ENCODE peak calls at places on chromosomes 12 and 14, in four cellular contexts. One of them, this sample, is unnamed.

GRCh38 chr14:70397746-70398145 is 19.1 kb downstream of the SYNJ2BP start:
- DNase-seq in A549: no peak
- DNase-seq in K562: no peak
- DNase-seq in IMR-90: no peak
- DNase-seq in this sample: no peak

GRCh38 chr12:21353487-21353886 is 18.8 kb upstream of the SLCO1A2 start:
- DNase-seq in A549: no peak
- DNase-seq in K562: no peak
- DNase-seq in IMR-90: no peak
- DNase-seq in this sample: no peak

GRCh38 chr12:15485466-15485865 is 163.2 kb downstream of the PTPRO start:
- DNase-seq in A549: no peak
- DNase-seq in K562: no peak
- DNase-seq in IMR-90: no peak
- DNase-seq in this sample: no peak

GRCh38 chr12:70989232-70989631 is 68.7 kb upstream of the PTPRR start:
- DNase-seq in A549: no peak
- DNase-seq in K562: no peak
- DNase-seq in IMR-90: no peak
- DNase-seq in this sample: no peak

GRCh38 chr12:6465467-6466183 is 4.9 kb downstream of the VAMP1 start:
- DNase-seq in A549: peak; percentile 84
- DNase-seq in K562: peak; percentile 39
- DNase-seq in IMR-90: peak; percentile 77
- DNase-seq in this sample: peak; percentile 61

GRCh38 chr14:102760485-102761193 is 16.6 kb upstream of the TRAF3 start:
- DNase-seq in A549: no peak
- DNase-seq in K562: no peak
- DNase-seq in IMR-90: no peak
- DNase-seq in this sample: no peak

GRCh38 chr14:50003213-50004021 is 110.5 kb downstream of the ARF6 start:
- DNase-seq in A549: peak; percentile 75
- DNase-seq in K562: peak; percentile 94
- DNase-seq in IMR-90: peak; percentile 35
- DNase-seq in this sample: peak; percentile 55

GRCh38 chr12:48995061-48995879 is 3.9 kb downstream of the DDN start:
- DNase-seq in A549: peak; percentile 89
- DNase-seq in K562: peak; percentile 88
- DNase-seq in IMR-90: peak; percentile 73
- DNase-seq in this sample: peak; percentile 93

GRCh38 chr12:75115748-75116147 is 93.9 kb downstream of the KCNC2 start:
- DNase-seq in A549: no peak
- DNase-seq in K562: no peak
- DNase-seq in IMR-90: no peak
- DNase-seq in this sample: no peak

GRCh38 chr14:84085493-84085892 is 1444.5 kb upstream of the FLRT2 start:
- DNase-seq in A549: no peak
- DNase-seq in K562: no peak
- DNase-seq in IMR-90: no peak
- DNase-seq in this sample: no peak

GRCh38 chr12:70722584-70723343 is 85.5 kb upstream of the PTPRB start:
- DNase-seq in A549: no peak
- DNase-seq in K562: no peak
- DNase-seq in IMR-90: no peak
- DNase-seq in this sample: no peak

GRCh38 chr14:24275524-24276139 is 4.2 kb upstream of the RABGGTA start:
- DNase-seq in A549: no peak
- DNase-seq in K562: peak; percentile 28
- DNase-seq in IMR-90: no peak
- DNase-seq in this sample: peak; percentile 27

GRCh38 chr14:24271834-24272263 is 452 bp upstream of the RABGGTA start:
- DNase-seq in A549: no peak
- DNase-seq in K562: no peak
- DNase-seq in IMR-90: no peak
- DNase-seq in this sample: no peak

GRCh38 chr14:24272442-24272841 is 1.0 kb upstream of the RABGGTA start:
- DNase-seq in A549: no peak
- DNase-seq in K562: no peak
- DNase-seq in IMR-90: no peak
- DNase-seq in this sample: no peak

GRCh38 chr14:24273422-24273998 is 2.1 kb upstream of the RABGGTA start:
- DNase-seq in A549: peak; percentile 43
- DNase-seq in K562: no peak
- DNase-seq in IMR-90: no peak
- DNase-seq in this sample: peak; percentile 22

GRCh38 chr14:24274101-24274543 is 2.7 kb upstream of the RABGGTA start:
- DNase-seq in A549: no peak
- DNase-seq in K562: no peak
- DNase-seq in IMR-90: peak; percentile 31
- DNase-seq in this sample: no peak
- TF ChIP-seq BHLHE40 in A549: no peak
- TF ChIP-seq BHLHE40 in K562: no peak
- TF ChIP-seq BHLHE40 in IMR-90: no peak
- TF ChIP-seq BHLHE40 in this sample: no peak

DNA sequence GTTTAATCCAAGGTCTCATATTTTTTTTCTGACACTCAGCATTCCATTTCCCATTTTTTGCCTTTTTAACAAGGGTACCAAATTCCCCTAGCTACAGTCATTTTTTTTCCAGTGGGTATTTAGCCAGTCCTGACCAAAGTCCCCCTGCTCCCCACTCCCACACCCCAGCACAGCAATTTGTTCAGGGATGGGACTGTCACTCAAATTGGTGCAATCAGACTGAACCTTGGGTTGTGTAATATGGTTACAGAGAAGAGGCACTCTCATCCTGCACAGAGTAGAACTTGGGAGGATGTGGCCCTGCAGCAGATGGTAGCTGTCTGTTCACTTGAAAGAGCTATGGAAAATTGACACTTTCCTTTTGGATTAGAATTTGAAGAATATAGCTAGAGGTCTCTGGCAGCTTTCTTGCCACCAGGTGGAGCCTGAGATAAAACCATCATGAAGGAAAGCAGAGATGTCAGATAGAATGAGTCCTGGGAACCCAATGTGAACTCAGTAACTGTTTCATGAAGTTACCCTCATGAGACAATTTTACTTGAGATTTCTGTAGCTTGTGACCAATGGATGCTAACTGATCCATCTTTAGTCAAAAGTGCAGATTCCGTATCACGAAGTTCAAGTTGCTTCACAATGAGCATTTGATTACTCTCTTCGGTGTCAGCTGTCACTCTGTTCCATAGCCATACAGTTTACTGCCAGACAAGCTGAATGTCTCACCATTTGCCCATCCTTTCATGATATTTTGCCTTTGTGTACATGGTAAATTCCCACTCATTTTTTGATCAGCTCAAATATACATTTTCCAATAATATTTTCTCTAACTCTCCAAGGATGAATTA is 394.0 kb upstream of the SYT1 start:
- DNase-seq in A549: peak; percentile 64
- DNase-seq in K562: no peak
- DNase-seq in IMR-90: peak; percentile 60
- DNase-seq in this sample: peak; percentile 30
- TF ChIP-seq BHLHE40 in A549: no peak
- TF ChIP-seq BHLHE40 in K562: no peak
- TF ChIP-seq BHLHE40 in IMR-90: no peak
- TF ChIP-seq BHLHE40 in this sample: no peak

GRCh38 chr12:30874455-30875313 is 51.9 kb upstream of the TSPAN11 start:
- DNase-seq in A549: no peak
- DNase-seq in K562: no peak
- DNase-seq in IMR-90: no peak
- DNase-seq in this sample: peak; percentile 28
- TF ChIP-seq BHLHE40 in A549: no peak
- TF ChIP-seq BHLHE40 in K562: no peak
- TF ChIP-seq BHLHE40 in IMR-90: no peak
- TF ChIP-seq BHLHE40 in this sample: no peak

DNA sequence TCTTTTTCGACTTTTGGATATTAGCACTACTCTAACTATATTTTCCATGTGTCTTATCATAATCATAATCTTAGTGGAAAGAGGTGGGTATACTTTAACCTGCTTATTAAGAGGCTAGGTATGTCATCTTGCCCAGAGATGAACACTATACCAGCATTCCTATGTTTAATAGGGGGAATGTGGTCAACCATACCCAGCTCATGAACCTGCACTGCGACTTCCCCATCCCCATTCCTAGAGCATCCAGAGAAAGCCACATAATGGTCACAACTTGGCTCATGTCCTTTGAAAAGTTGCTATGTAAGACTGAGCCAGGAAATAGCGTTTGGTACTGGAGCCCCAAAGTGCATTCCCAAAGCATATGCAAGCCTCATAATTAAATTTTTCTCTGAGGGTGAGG is 55.2 kb downstream of the TMCC3 start:
- DNase-seq in A549: no peak
- DNase-seq in K562: no peak
- DNase-seq in IMR-90: no peak
- DNase-seq in this sample: no peak
- TF ChIP-seq BHLHE40 in A549: no peak
- TF ChIP-seq BHLHE40 in K562: no peak
- TF ChIP-seq BHLHE40 in IMR-90: no peak
- TF ChIP-seq BHLHE40 in this sample: no peak

DNA sequence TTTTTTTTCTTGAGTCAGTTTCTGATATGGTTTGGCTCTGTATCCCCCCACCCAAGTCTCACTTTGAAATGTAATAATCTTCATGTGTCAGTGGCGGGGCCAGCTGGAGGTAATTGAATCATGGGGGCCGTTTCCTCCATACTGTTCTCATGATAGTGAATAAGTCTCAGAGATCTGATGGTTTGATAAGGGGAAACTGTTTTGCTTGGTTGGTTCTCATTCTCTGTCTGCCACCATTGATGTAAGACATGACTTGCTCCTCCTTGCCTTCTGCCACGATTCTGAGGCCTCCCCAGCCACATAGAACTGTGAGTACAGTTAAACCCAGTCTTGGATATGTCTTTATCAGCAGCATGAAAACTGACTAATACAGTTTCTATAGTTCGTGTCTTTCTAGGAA is 42.9 kb downstream of the WNK1 start:
- DNase-seq in A549: no peak
- DNase-seq in K562: no peak
- DNase-seq in IMR-90: no peak
- DNase-seq in this sample: no peak
- TF ChIP-seq BHLHE40 in A549: no peak
- TF ChIP-seq BHLHE40 in K562: no peak
- TF ChIP-seq BHLHE40 in IMR-90: no peak
- TF ChIP-seq BHLHE40 in this sample: no peak

GRCh38 chr14:24422694-24423531 is 6.6 kb downstream of the CBLN3 start:
- DNase-seq in A549: no peak
- DNase-seq in K562: no peak
- DNase-seq in IMR-90: no peak
- DNase-seq in this sample: no peak

GRCh38 chr14:24426150-24426911 is 3.1 kb downstream of the CBLN3 start:
- DNase-seq in A549: no peak
- DNase-seq in K562: no peak
- DNase-seq in IMR-90: no peak
- DNase-seq in this sample: no peak

GRCh38 chr14:24427537-24428508 is 1.6 kb downstream of the CBLN3 start:
- DNase-seq in A549: no peak
- DNase-seq in K562: no peak
- DNase-seq in IMR-90: no peak
- DNase-seq in this sample: no peak

GRCh38 chr14:24426912-24427536 is 2.4 kb downstream of the CBLN3 start:
- DNase-seq in A549: no peak
- DNase-seq in K562: no peak
- DNase-seq in IMR-90: no peak
- DNase-seq in this sample: no peak

DNA sequence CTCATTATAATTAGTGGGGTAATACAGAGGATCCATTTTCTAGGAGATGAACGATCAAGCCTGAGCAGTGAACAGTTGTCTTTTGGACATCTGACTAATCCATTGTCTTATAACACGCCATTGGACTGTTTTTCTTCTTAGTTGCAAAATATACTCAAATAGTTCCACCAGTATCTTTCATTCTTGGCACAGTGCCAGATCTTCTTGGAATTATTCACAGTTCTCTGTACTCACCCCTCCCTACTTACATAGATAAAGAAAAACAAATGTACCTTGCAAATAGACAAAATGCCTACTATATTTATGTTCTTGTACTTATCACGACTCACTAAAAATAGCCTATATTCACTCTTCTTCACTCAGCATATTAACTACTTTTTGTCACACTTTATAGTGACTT is 3.8 kb downstream of the CBLN3 start:
- DNase-seq in A549: peak; percentile 46
- DNase-seq in K562: peak; percentile 50
- DNase-seq in IMR-90: peak; percentile 83
- DNase-seq in this sample: no peak
- TF ChIP-seq BHLHE40 in A549: no peak
- TF ChIP-seq BHLHE40 in K562: no peak
- TF ChIP-seq BHLHE40 in IMR-90: no peak
- TF ChIP-seq BHLHE40 in this sample: no peak

DNA sequence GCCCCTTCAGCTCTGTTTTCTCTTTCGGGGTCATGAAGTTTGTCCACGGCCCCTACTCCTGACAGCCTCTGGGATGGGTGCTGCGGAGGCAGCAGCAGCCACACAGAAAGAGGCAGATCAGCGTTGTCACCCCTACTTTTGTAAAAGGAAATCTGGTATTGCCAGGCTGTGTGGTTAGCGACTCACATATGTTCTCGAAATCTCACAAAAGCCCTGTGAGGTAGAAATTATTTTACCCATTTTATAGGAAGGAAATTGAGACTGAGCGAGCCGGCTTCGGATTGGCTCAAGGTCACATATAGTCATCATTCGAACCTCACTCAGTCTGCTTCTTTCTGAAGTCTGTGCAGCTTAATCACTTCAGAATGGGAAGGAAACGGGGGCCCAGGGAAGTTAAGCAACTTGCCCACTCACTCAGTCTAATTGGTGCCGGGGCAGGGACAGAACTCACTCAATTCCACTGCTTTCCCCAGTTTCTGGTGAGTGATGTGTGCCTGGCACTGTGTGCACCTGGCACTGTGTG is 1.1 kb upstream of the CKAP4 start:
- DNase-seq in A549: no peak
- DNase-seq in K562: no peak
- DNase-seq in IMR-90: peak; percentile 68
- DNase-seq in this sample: no peak
- TF ChIP-seq BHLHE40 in A549: no peak
- TF ChIP-seq BHLHE40 in K562: no peak
- TF ChIP-seq BHLHE40 in IMR-90: no peak
- TF ChIP-seq BHLHE40 in this sample: no peak

DNA sequence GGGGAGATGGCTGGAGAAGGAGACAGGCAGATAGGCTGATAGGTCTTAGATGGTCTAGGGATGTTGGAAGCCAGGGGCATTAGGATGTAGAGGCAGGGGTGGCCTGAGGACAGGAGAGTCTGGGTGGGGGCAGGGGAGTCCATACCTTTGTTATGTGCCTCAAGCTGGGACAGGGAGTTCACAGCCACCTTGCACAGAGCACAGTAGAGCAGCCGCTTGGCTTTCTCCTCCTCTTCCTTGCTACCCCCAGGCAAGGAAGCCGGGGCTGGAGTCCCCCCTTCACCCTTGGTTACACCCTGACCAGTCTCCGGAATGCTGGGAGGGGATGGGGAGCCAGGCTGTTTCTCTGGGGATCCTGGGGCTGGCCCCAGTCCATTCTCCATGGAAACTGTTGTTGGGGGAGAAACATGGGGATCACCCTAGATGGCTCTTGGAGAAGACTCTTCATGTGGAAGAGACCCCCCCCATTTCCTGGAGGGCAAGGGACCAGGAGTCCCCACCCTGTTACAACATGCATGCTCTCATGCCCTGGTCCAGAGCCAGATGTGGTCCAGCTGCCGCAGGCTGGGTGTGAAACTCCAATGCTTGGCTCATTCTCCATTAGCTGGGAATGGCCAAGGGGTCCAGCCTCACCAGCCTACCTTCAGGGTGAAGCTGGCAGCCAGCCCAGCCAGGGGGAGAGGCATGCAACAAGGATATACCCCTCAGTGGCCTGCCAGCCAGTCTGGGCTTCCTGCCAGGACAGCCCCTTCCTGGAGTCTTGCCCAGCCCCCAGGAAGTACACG is 7.2 kb upstream of the GPR84 start:
- DNase-seq in A549: no peak
- DNase-seq in K562: no peak
- DNase-seq in IMR-90: no peak
- DNase-seq in this sample: no peak
- TF ChIP-seq BHLHE40 in A549: no peak
- TF ChIP-seq BHLHE40 in K562: no peak
- TF ChIP-seq BHLHE40 in IMR-90: no peak
- TF ChIP-seq BHLHE40 in this sample: no peak